ENCODE peak calls at places on chromosomes 7 and 10, in nine cellular contexts. E is endothelial cell of umbilical vein, Y is Panc1, O is suprapubic skin, K is GM23338, G is HepG2, Z is spleen, I is sigmoid colon, N is stomach. R is an unnamed sample. For H3K4me1, the result is how much of the 10 kb centered on the place peaks cover.

GRCh38 chr10:127527891-127528290 is 21.2 kb upstream of the NPS start:
- DNase-seq in E (no peak), Y (no peak), O (no peak), K (no peak), G (no peak), Z (no peak), I (no peak), N (no peak), R (no peak)

GRCh38 chr10:110005716-110006115 is 2.1 kb upstream of the ADD3 start:
- DNase-seq in E (no peak), Y (no peak), O (no peak), K (peak), G (peak), Z (no peak), I (peak), N (peak), R (peak)

GRCh38 chr7:83413831-83414230 is 235.1 kb downstream of the SEMA3E start:
- DNase-seq in E (peak), Y (no peak), O (no peak), K (no peak), G (no peak), Z (no peak), I (no peak), N (no peak), R (no peak)

GRCh38 chr10:34299105-34299611 is 515.9 kb downstream of the PARD3 start:
- DNase-seq in E (peak), Y (no peak), O (no peak), K (no peak), G (no peak), Z (no peak), I (no peak), N (no peak), R (no peak)

GRCh38 chr10:71197955-71198354 is 14.4 kb upstream of the UNC5B start:
- DNase-seq in E (no peak), Y (no peak), O (no peak), K (no peak), G (no peak), Z (no peak), I (no peak), N (no peak), R (no peak)

GRCh38 chr7:95577137-95577536 is 19.2 kb downstream of the PDK4 start:
- DNase-seq in E (no peak), Y (no peak), O (no peak), K (peak), G (no peak), Z (no peak), I (no peak), N (no peak), R (no peak)

GRCh38 chr7:142811154-142811737 is 40.5 kb downstream of the PRSS2 start:
- DNase-seq in E (peak), Y (no peak), O (no peak), K (peak), G (peak), Z (no peak), I (no peak), N (no peak), R (no peak)

GRCh38 chr7:30862987-30863693 is 48.5 kb upstream of the AQP1 start:
- DNase-seq in E (no peak), Y (no peak), O (no peak), K (no peak), G (no peak), Z (no peak), I (no peak), N (no peak), R (no peak)

GRCh38 chr10:98427011-98427515 is 12.1 kb upstream of the PYROXD2 start:
- DNase-seq in E (no peak), Y (no peak), O (no peak), K (no peak), G (no peak), Z (no peak), I (peak), N (no peak), R (no peak)

GRCh38 chr7:114922652-114923402 is 933 bp downstream of the MDFIC start:
- DNase-seq in E (peak), Y (peak), O (no peak), K (peak), G (no peak), Z (peak), I (peak), N (peak), R (peak)

GRCh38 chr7:33040803-33041516 is 21.6 kb downstream of the NT5C3A start:
- DNase-seq in E (peak), Y (no peak), O (no peak), K (no peak), G (no peak), Z (no peak), I (no peak), N (peak), R (peak)

GRCh38 chr7:156929789-156930539 is 19.5 kb upstream of the NOM1 start:
- DNase-seq in E (no peak), Y (no peak), O (no peak), K (peak), G (no peak), Z (no peak), I (no peak), N (no peak), R (no peak)

GRCh38 chr10:15168296-15168780 is at the start of gene NMT2:
- DNase-seq in E (peak), Y (no peak), O (peak), K (peak), G (peak), Z (peak), I (no peak), N (no peak), R (no peak)

GRCh38 chr7:1144269-1144771 is 15.7 kb downstream of the ZFAND2A start:
- DNase-seq in E (peak), Y (no peak), O (no peak), K (peak), G (peak), Z (peak), I (peak), N (peak), R (no peak)

GRCh38 chr10:7826971-7827370 is 8.7 kb downstream of the TAF3 start:
- DNase-seq in E (no peak), Y (no peak), O (no peak), K (peak), G (no peak), Z (no peak), I (no peak), N (no peak), R (no peak)

GRCh38 chr7:4144801-4145470 is 537.2 kb upstream of the FOXK1 start:
- DNase-seq in E (peak), Y (no peak), O (peak), K (peak), G (no peak), Z (peak), I (peak), N (no peak), R (peak)

GRCh38 chr7:17019106-17019505 is 137.3 kb upstream of the AGR3 start:
- DNase-seq in E (no peak), Y (no peak), O (no peak), K (no peak), G (no peak), Z (no peak), I (no peak), N (no peak), R (no peak)

GRCh38 chr10:52864459-52865106 is 92.0 kb upstream of the MBL2 start:
- DNase-seq in E (no peak), Y (peak), O (no peak), K (peak), G (peak), Z (peak), I (no peak), N (no peak), R (no peak)

GRCh38 chr7:133353775-133354174 is 100.9 kb downstream of the EXOC4 start:
- DNase-seq in E (no peak), Y (no peak), O (no peak), K (no peak), G (no peak), Z (no peak), I (no peak), N (no peak), R (no peak)

GRCh38 chr7:14841850-14842249 is 60.7 kb downstream of the DGKB start:
- DNase-seq in E (no peak), Y (no peak), O (no peak), K (no peak), G (no peak), Z (no peak), I (no peak), N (no peak), R (no peak)

GRCh38 chr7:40156988-40157387 is 22.2 kb downstream of the SUGCT start:
- DNase-seq in E (no peak), Y (no peak), O (no peak), K (no peak), G (no peak), Z (no peak), I (no peak), N (no peak), R (peak)

GRCh38 chr10:89887830-89888229 is 186.4 kb downstream of the KIF20B start:
- DNase-seq in E (no peak), Y (no peak), O (no peak), K (no peak), G (no peak), Z (peak), I (no peak), N (no peak), R (no peak)

GRCh38 chr7:124796771-124797170 is 31.2 kb upstream of the GPR37 start:
- DNase-seq in E (no peak), Y (no peak), O (no peak), K (no peak), G (peak), Z (no peak), I (no peak), N (no peak), R (no peak)

GRCh38 chr10:88117227-88117626 is 253.8 kb downstream of the PTEN start:
- DNase-seq in E (no peak), Y (no peak), O (no peak), K (no peak), G (no peak), Z (no peak), I (no peak), N (no peak), R (no peak)

GRCh38 chr10:44908936-44909335 is 2.2 kb upstream of the TMEM72 start:
- DNase-seq in E (no peak), Y (no peak), O (no peak), K (no peak), G (no peak), Z (no peak), I (no peak), N (no peak), R (no peak)

GRCh38 chr7:79199266-79199665 is 254.2 kb downstream of the MAGI2 start:
- DNase-seq in E (no peak), Y (no peak), O (no peak), K (no peak), G (no peak), Z (no peak), I (no peak), N (no peak), R (no peak)

DNA sequence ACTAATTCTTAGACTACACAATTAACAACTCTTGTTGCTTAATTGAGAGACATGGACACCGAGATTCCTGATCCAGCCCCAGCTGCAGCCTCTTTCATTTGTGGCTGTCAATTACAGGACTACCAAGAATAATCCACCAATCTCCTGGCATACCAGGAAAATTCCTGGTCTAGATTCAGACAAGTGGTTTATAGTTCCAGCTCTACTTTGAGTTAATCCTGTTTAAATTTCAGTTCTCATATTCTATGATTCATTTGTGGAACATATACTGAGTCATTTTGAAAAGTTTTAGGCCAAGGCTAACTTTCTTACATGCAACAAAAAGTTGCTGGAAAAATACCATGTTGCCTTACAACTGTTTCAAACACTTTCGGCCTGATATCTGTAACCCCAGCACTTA is 253.5 kb downstream of the MAGI2 start:
- DNase-seq in E (no peak), Y (no peak), O (no peak), K (no peak), G (no peak), Z (no peak), I (no peak), N (no peak), R (no peak)
- TF ChIP-seq POLR2AphosphoS5 in E (no peak), Y (no peak), O (no peak), K (no peak), G (no peak), Z (no peak), I (no peak), N (no peak), R (no peak)

GRCh38 chr7:94396606-94397005 is 1.9 kb downstream of the COL1A2 start:
- DNase-seq in E (no peak), Y (no peak), O (no peak), K (no peak), G (no peak), Z (no peak), I (no peak), N (no peak), R (no peak)
- H3K27ac ChIP-seq in E (no peak), Y (no peak), O (peak), K (no peak), G (no peak), Z (no peak), I (peak), N (no peak), R (peak)

GRCh38 chr10:122930140-122930539 is 19.7 kb downstream of the FAM24A start:
- DNase-seq in E (no peak), Y (no peak), O (no peak), K (no peak), G (no peak), Z (no peak), I (no peak), N (no peak), R (no peak)
- H3K4me1 ChIP-seq in E (under half), Y (under half), O (under half), K (under half), G (under half), Z (under half), I (under half), N (under half), R (under half)

GRCh38 chr7:55431898-55432297 is 66.8 kb downstream of the LANCL2 start:
- DNase-seq in E (no peak), Y (no peak), O (no peak), K (no peak), G (no peak), Z (no peak), I (no peak), N (no peak), R (peak)
- TF ChIP-seq POLR2AphosphoS5 in E (no peak), Y (no peak), O (no peak), K (no peak), G (no peak), Z (no peak), I (no peak), N (peak), R (no peak)

DNA sequence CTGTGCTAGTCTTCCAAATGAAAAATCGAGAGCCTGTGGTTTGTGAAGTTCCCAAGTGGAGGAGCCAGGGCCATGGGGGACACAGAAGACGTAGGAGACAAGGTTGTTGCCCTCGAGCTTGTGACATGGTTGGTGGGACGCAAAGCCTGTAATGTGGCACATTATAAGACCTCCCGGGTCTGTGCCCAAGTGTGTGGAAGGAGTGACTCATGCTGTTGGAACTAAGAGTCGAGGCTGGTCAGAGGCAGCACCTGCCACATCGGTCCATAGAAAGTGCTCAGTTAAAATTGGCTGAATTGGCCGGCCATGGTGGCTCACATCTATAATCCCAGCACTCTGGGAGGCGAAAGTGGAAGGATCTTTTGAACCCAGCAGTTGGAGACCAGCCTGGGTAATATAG is 27.0 kb upstream of the PODXL start:
- DNase-seq in E (no peak), Y (no peak), O (no peak), K (no peak), G (no peak), Z (no peak), I (no peak), N (no peak), R (no peak)
- H3K27ac ChIP-seq in E (no peak), Y (no peak), O (no peak), K (no peak), G (no peak), Z (no peak), I (no peak), N (no peak), R (no peak)

GRCh38 chr10:124999433-125000365 is 57.8 kb downstream of the ZRANB1 start:
- DNase-seq in E (peak), Y (no peak), O (peak), K (no peak), G (no peak), Z (peak), I (no peak), N (peak), R (peak)

GRCh38 chr10:125002423-125003145 is 60.7 kb downstream of the ZRANB1 start:
- DNase-seq in E (no peak), Y (no peak), O (peak), K (no peak), G (no peak), Z (peak), I (peak), N (peak), R (no peak)

GRCh38 chr10:125002044-125002422 is 60.1 kb downstream of the ZRANB1 start:
- DNase-seq in E (no peak), Y (no peak), O (no peak), K (no peak), G (no peak), Z (peak), I (peak), N (no peak), R (no peak)

GRCh38 chr10:125000366-125001312 is 58.7 kb downstream of the ZRANB1 start:
- DNase-seq in E (no peak), Y (no peak), O (peak), K (peak), G (no peak), Z (no peak), I (peak), N (peak), R (peak)

DNA sequence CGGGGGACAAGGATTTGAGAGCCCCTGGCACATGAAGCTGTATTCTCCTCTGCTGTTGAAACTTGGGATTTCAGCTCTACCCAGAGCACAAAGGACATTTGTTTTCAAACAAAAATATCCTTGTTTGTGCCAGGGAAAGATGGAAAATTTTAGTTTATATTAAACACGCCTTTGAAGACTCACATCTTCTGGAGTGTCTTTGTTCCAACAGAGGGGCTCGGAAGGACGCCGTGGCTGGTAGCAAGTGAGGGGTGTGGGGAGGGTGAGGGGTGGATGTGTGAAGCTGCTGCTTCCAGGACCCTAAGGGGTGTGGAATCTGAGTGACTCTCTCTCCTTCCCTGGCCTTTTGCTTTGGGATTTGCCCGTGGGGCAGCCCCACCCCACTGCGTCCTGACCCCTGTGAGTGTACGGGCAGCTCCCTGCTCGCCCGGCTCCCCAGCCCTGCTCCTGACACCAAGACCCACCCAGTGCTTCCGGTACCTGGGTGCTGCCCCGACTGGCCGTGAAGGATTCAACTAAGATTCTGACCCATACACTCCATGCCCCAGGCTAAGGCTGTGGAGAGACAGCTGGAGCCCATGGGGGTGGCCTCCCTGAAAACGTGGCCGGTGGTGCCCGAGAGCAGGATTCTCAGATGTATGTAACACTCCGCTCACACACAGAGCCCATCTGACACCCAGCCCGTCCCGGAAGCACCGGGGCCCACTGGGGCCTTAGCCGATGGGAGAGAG is 59.6 kb downstream of the ZRANB1 start:
- DNase-seq in E (no peak), Y (no peak), O (peak), K (no peak), G (no peak), Z (peak), I (peak), N (peak), R (peak)
- H3K4me1 ChIP-seq in E (under half), Y (under half), O (under half), K (under half), G (under half), Z (under half), I (under half), N (half or more), R (under half)

DNA sequence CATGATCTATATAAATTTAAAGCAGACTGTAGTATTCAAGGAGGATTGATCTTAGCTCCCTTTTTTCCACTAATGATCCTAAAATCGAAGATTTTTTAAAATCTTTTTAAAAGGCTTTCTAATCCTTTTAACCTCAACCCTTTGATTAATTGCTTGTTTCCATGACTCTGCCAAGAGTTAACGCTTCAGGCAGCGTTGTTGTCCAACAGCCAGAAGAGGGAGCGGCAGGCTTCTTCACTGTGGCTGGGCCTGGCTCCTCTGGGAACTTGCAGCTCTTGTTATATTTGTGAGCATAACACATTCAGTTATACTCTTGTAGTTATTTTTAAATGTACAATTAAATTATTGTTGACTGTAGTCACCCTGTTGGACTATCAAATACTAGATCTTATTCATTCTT is 26.3 kb downstream of the CRCP start:
- DNase-seq in E (peak), Y (no peak), O (peak), K (peak), G (no peak), Z (no peak), I (peak), N (peak), R (peak)
- TF ChIP-seq POLR2AphosphoS5 in E (no peak), Y (no peak), O (no peak), K (no peak), G (no peak), Z (peak), I (no peak), N (peak), R (no peak)

GRCh38 chr7:139232377-139232717 is 1.3 kb downstream of the UBN2 start:
- DNase-seq in E (no peak), Y (no peak), O (no peak), K (no peak), G (no peak), Z (no peak), I (no peak), N (no peak), R (no peak)

GRCh38 chr7:139230774-139231512 is at the start of gene UBN2:
- DNase-seq in E (peak), Y (peak), O (peak), K (peak), G (peak), Z (peak), I (peak), N (peak), R (peak)

GRCh38 chr7:139231513-139232376 is 708 bp downstream of the UBN2 start:
- DNase-seq in E (peak), Y (no peak), O (no peak), K (peak), G (peak), Z (peak), I (peak), N (peak), R (peak)

GRCh38 chr7:139230484-139230773 is 608 bp upstream of the UBN2 start:
- DNase-seq in E (no peak), Y (no peak), O (no peak), K (no peak), G (no peak), Z (no peak), I (no peak), N (no peak), R (no peak)

GRCh38 chr7:139232893-139233292 is 1.9 kb downstream of the UBN2 start:
- DNase-seq in E (peak), Y (peak), O (no peak), K (no peak), G (no peak), Z (no peak), I (no peak), N (no peak), R (no peak)
- H3K27ac ChIP-seq in E (no peak), Y (peak), O (no peak), K (no peak), G (no peak), Z (no peak), I (no peak), N (no peak), R (no peak)

R was measured in transverse colon.